ENCODE peak calls at places on chromosomes 13 and 19, in five cellular contexts. Q, K, S, I and Y are unnamed samples.

GRCh38 chr19:18000981-18001836 is 6.8 kb upstream of the ARRDC2 start:
- DNase-seq in I (peak), K (peak), Q (peak), S (peak), Y (peak)

GRCh38 chr13:42420304-42420703 is 148.4 kb downstream of the AKAP11 start:
- DNase-seq in S (no peak), Q (no peak), K (no peak), I (no peak), Y (no peak)

GRCh38 chr19:3691372-3691716 is 8.9 kb downstream of the PIP5K1C start:
- DNase-seq in K (no peak), Q (no peak), S (no peak), I (no peak), Y (no peak)

GRCh38 chr13:26406791-26407190 is 150.7 kb upstream of the WASF3 start:
- DNase-seq in S (no peak), I (no peak), Q (no peak), K (no peak), Y (no peak)

GRCh38 chr19:40800997-40801377 is 2.0 kb downstream of the EGLN2 start:
- DNase-seq in S (no peak), K (no peak), I (no peak), Q (no peak), Y (no peak)

GRCh38 chr13:32528358-32528757 is 10.2 kb downstream of the N4BP2L2 start:
- DNase-seq in I (no peak), K (no peak), S (no peak), Q (no peak), Y (no peak)

GRCh38 chr13:27171244-27171829 is at the start of gene USP12:
- DNase-seq in K (peak), I (no peak), S (no peak), Q (peak), Y (peak)

GRCh38 chr19:33390908-33391630 is 17.6 kb downstream of the CEBPG start:
- DNase-seq in Q (no peak), S (peak), I (no peak), K (no peak), Y (no peak)

GRCh38 chr13:92512852-92513251 is 713.8 kb upstream of the GPC6 start:
- DNase-seq in Q (peak), I (no peak), K (no peak), S (no peak), Y (no peak)

GRCh38 chr19:47633996-47634395 is 25.1 kb downstream of the BICRA start:
- DNase-seq in I (no peak), S (no peak), K (no peak), Q (no peak), Y (no peak)

GRCh38 chr13:40094056-40094455 is 438.6 kb downstream of the COG6 start:
- DNase-seq in K (no peak), Q (no peak), I (no peak), S (no peak), Y (no peak)

GRCh38 chr19:54439174-54439851 is 9.7 kb upstream of the LENG8 start:
- DNase-seq in K (no peak), S (no peak), Q (peak), I (peak), Y (peak)

GRCh38 chr19:41398042-41398403 is 405 bp downstream of the BCKDHA start:
- DNase-seq in Q (no peak), I (no peak), S (no peak), K (no peak), Y (no peak)

GRCh38 chr19:43354305-43354627 is 780 bp downstream of the CD177 start:
- DNase-seq in Q (peak), S (no peak), I (no peak), K (no peak), Y (no peak)

GRCh38 chr13:41511827-41512226 is 54.5 kb downstream of the RGCC start:
- DNase-seq in I (no peak), S (no peak), K (no peak), Q (no peak), Y (no peak)

GRCh38 chr19:4700573-4700970 is 23.1 kb downstream of the DPP9 start:
- DNase-seq in S (no peak), Q (peak), K (no peak), I (no peak), Y (no peak)

GRCh38 chr19:38004505-38005223 is 97.7 kb downstream of the SIPA1L3 start:
- DNase-seq in S (peak), K (peak), I (no peak), Q (peak), Y (peak)

GRCh38 chr19:16397791-16398529 is 73.3 kb downstream of the KLF2 start:
- DNase-seq in K (no peak), Q (no peak), S (peak), I (no peak), Y (no peak)

GRCh38 chr19:6276447-6276846 is 3.3 kb downstream of the MLLT1 start:
- DNase-seq in K (peak), Q (no peak), S (peak), I (no peak), Y (no peak)

GRCh38 chr19:289651-290538 is 1.3 kb downstream of the PLPP2 start:
- DNase-seq in Q (peak), I (peak), S (no peak), K (no peak), Y (no peak)

GRCh38 chr13:43981091-43981490 is 101.4 kb downstream of the LACC1 start:
- DNase-seq in I (no peak), S (no peak), Q (peak), K (no peak), Y (no peak)

GRCh38 chr13:90105276-90105675 is 1242.2 kb upstream of the MIR17HG start:
- DNase-seq in S (no peak), I (no peak), Q (no peak), K (no peak), Y (no peak)

GRCh38 chr13:28636677-28637317 is 22.1 kb upstream of the POMP start:
- DNase-seq in Q (peak), I (peak), S (peak), K (no peak), Y (peak)

GRCh38 chr19:16017138-16017490 is 59.2 kb upstream of the TPM4 start:
- DNase-seq in I (no peak), S (no peak), Q (no peak), K (no peak), Y (no peak)